ENCODE peak calls at places on chromosomes 5 and 9, in nine cellular contexts. A is A549; N is upper lobe of right lung; G is thyroid gland; W is left ventricle myocardium inferior; K is heart right ventricle; T is tibial artery; B is naive thymus-derived CD4-positive, alpha-beta T cell; X is mesenchymal stem cell. S is an unnamed sample. For H3K9me3, the result is how much of the 10 kb centered on the place peaks cover.

GRCh38 chr9:108854641-108855528 is 901 bp downstream of the ACTL7B start:
- DNase-seq in A (no peak), N (no peak), G (no peak), W (no peak), K (no peak), T (no peak), B (no peak), X (no peak), S (no peak)

GRCh38 chr9:33375238-33375840 is 27.0 kb downstream of the AQP7 start:
- DNase-seq in A (no peak), N (peak), G (no peak), W (no peak), K (no peak), T (no peak), B (no peak), X (no peak), S (no peak)

GRCh38 chr5:119255571-119256356 is 100.1 kb upstream of the TNFAIP8 start:
- DNase-seq in A (no peak), N (no peak), G (no peak), W (no peak), K (no peak), T (no peak), B (no peak), X (no peak), S (no peak)

GRCh38 chr9:115694991-115695390 is 458.6 kb upstream of the PAPPA start:
- DNase-seq in A (no peak), N (no peak), G (no peak), W (no peak), K (no peak), T (no peak), B (no peak), X (peak), S (no peak)

GRCh38 chr5:176740131-176740701 is 70.1 kb upstream of the UNC5A start:
- DNase-seq in A (no peak), N (peak), G (no peak), W (no peak), K (no peak), T (peak), B (no peak), X (no peak), S (peak)

GRCh38 chr9:81601639-81602623 is 87.4 kb downstream of the TLE1 start:
- DNase-seq in A (no peak), N (no peak), G (no peak), W (no peak), K (no peak), T (no peak), B (no peak), X (peak), S (no peak)

GRCh38 chr5:40442346-40442745 is 237.4 kb upstream of the PTGER4 start:
- DNase-seq in A (no peak), N (no peak), G (no peak), W (no peak), K (no peak), T (no peak), B (peak), X (peak), S (no peak)

GRCh38 chr5:63957617-63958016 is 4.6 kb downstream of the HTR1A start:
- DNase-seq in A (no peak), N (no peak), G (no peak), W (no peak), K (no peak), T (no peak), B (no peak), X (no peak), S (no peak)

GRCh38 chr5:169712428-169712827 is 75.4 kb downstream of the DOCK2 start:
- DNase-seq in A (no peak), N (no peak), G (no peak), W (no peak), K (no peak), T (no peak), B (no peak), X (no peak), S (no peak)

GRCh38 chr5:67095346-67095871 is 101.2 kb downstream of the CD180 start:
- DNase-seq in A (no peak), N (peak), G (peak), W (peak), K (peak), T (peak), B (no peak), X (peak), S (no peak)

GRCh38 chr9:16832101-16832500 is 38.4 kb downstream of the BNC2 start:
- DNase-seq in A (no peak), N (no peak), G (no peak), W (no peak), K (no peak), T (no peak), B (no peak), X (no peak), S (no peak)

GRCh38 chr9:135736979-135737839 is 35.2 kb downstream of the KCNT1 start:
- DNase-seq in A (no peak), N (no peak), G (no peak), W (no peak), K (no peak), T (no peak), B (no peak), X (no peak), S (no peak)

GRCh38 chr9:135736265-135736978 is 34.4 kb downstream of the KCNT1 start:
- DNase-seq in A (no peak), N (no peak), G (no peak), W (no peak), K (no peak), T (no peak), B (no peak), X (no peak), S (no peak)

GRCh38 chr9:135741276-135742219 is 39.6 kb downstream of the KCNT1 start:
- DNase-seq in A (no peak), N (no peak), G (no peak), W (no peak), K (no peak), T (no peak), B (no peak), X (no peak), S (no peak)

GRCh38 chr9:135737840-135738521 is 36.0 kb downstream of the KCNT1 start:
- DNase-seq in A (no peak), N (no peak), G (no peak), W (no peak), K (no peak), T (no peak), B (no peak), X (no peak), S (no peak)

DNA sequence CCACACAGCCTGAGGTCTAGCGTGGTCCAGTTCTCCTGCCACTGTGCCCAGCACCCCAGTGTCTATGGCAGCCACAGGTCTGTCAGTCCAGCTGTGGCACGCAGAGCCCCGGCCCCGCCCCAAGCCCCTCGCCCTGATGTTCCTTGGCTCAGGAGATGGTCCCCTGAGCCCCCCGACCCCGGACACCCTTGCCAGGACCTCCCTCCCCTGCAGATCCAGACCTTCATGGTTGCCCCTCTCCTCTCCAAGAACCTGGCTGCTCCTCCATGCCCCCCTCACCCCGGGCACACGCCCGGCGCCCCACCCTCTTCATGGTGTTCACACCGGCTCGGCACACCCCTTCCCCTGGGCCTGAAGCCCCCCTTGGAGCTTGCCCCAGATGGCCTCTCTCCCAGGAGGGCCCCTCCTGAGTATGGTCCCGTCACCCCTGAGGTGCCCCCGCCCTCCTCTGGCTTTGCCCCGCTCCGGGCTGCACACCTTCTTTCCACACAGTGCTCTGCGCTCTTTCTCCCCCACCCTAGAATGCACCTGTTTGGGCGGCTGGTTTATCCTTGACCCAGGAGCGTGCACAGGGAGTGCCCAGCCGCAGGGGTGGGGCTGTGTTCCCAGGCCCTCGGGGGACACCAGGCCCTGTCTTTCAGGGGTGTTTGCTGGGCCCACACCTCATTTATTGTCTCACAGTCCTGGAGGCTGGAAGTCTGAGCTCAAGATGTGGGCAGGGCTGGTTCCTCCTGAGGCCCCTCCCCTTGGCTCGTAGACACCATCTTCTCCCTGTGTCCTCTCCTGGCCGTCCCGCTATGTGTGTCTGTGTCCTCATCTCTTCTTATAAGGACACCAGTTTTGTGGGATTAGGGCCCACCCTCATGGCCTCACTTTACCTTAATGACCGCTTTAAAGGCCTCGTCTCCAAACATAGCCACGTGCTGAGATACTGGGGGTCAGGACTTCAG is 37.6 kb downstream of the KCNT1 start:
- DNase-seq in A (no peak), N (no peak), G (no peak), W (no peak), K (no peak), T (no peak), B (no peak), X (no peak), S (no peak)
- H3K9me3 ChIP-seq in A (under half), N (under half), G (under half), W (under half), K (under half), T (under half), B (under half), X (under half), S (under half)

DNA sequence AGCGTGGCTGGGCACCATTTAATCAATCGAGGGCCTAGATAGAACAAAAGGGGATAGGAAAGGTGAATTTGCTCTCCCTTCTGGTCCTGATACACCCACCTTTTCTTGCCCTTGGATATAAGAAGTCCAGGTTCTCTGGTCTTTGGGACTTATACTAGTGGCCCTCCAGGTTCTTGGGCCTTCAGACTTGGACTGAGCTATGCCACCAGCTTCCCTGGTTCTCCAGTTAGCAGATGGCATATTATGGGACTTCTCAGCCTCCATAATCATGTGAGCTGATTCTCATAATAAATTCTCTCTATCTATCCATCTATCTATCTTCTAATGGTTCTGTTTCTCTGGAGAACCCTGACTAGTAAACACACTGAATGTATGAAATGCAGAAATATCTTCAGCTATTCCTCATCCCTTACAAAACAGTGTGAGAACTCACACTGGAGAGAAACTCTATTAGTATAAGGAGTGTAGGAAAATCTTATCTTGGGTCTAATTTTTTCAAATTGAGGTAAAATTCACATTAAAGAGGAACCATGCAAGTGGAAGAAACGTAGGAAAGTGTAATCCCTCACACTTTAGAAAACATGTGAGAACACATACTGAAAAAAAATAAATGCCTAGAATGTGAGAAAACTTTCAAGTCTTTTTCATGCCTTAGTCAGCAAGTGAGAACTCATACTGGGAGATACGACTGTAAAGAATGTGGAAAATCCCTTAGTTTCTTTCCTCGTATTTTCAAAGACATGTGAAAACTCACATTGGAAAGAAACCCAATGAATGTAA is 15.5 kb downstream of the PCDHB15 start:
- DNase-seq in A (no peak), N (no peak), G (no peak), W (no peak), K (no peak), T (no peak), B (no peak), X (peak), S (no peak)
- H3K9me3 ChIP-seq in A (half or more), N (half or more), G (under half), W (half or more), K (half or more), T (under half), B (under half), X (half or more), S (half or more)

GRCh38 chr9:8816361-8816760 is 1016.8 kb upstream of the DMAC1 start:
- DNase-seq in A (no peak), N (no peak), G (peak), W (no peak), K (no peak), T (no peak), B (no peak), X (peak), S (no peak)
- H3K9me3 ChIP-seq in A (under half), N (under half), G (under half), W (under half), K (under half), T (under half), B (under half), X (under half), S (under half)

GRCh38 chr9:8428389-8428788 is 628.8 kb upstream of the DMAC1 start:
- DNase-seq in A (no peak), N (no peak), G (no peak), W (no peak), K (no peak), T (no peak), B (no peak), X (no peak), S (no peak)
- H3K9me3 ChIP-seq in A (under half), N (under half), G (under half), W (under half), K (under half), T (under half), B (under half), X (under half), S (under half)

GRCh38 chr5:3342271-3343100 is 253.1 kb upstream of the IRX1 start:
- DNase-seq in A (no peak), N (no peak), G (no peak), W (no peak), K (no peak), T (peak), B (no peak), X (no peak), S (no peak)
- H3K9me3 ChIP-seq in A (under half), N (under half), G (under half), W (under half), K (under half), T (under half), B (under half), X (under half), S (under half)

GRCh38 chr5:73532195-73532594 is 33.2 kb downstream of the ANKRA2 start:
- DNase-seq in A (no peak), N (no peak), G (no peak), W (no peak), K (no peak), T (no peak), B (no peak), X (no peak), S (no peak)

GRCh38 chr5:73528248-73528647 is 30.0 kb downstream of the BTF3 start:
- DNase-seq in A (no peak), N (no peak), G (no peak), W (no peak), K (no peak), T (no peak), B (no peak), X (no peak), S (no peak)

GRCh38 chr5:73534001-73534547 is 31.4 kb downstream of the ANKRA2 start:
- DNase-seq in A (no peak), N (no peak), G (no peak), W (no peak), K (no peak), T (no peak), B (no peak), X (peak), S (no peak)

GRCh38 chr5:73529081-73529480 is 30.8 kb downstream of the BTF3 start:
- DNase-seq in A (no peak), N (no peak), G (no peak), W (no peak), K (no peak), T (no peak), B (no peak), X (no peak), S (no peak)

GRCh38 chr5:73531356-73531755 is 33.1 kb downstream of the BTF3 start:
- DNase-seq in A (no peak), N (no peak), G (no peak), W (no peak), K (no peak), T (no peak), B (no peak), X (no peak), S (no peak)
- H3K9me3 ChIP-seq in A (under half), N (under half), G (under half), W (under half), K (under half), T (under half), B (under half), X (under half), S (under half)

GRCh38 chr9:135151905-135152304 is 64.4 kb downstream of the OLFM1 start:
- DNase-seq in A (no peak), N (no peak), G (no peak), W (no peak), K (no peak), T (no peak), B (no peak), X (no peak), S (no peak)

GRCh38 chr9:135152608-135153337 is 65.3 kb downstream of the OLFM1 start:
- DNase-seq in A (peak), N (no peak), G (no peak), W (no peak), K (no peak), T (no peak), B (no peak), X (no peak), S (no peak)

GRCh38 chr9:135149876-135150275 is 62.4 kb downstream of the OLFM1 start:
- DNase-seq in A (no peak), N (no peak), G (peak), W (no peak), K (no peak), T (no peak), B (no peak), X (no peak), S (no peak)

GRCh38 chr9:135148386-135148785 is 60.9 kb downstream of the OLFM1 start:
- DNase-seq in A (no peak), N (no peak), G (no peak), W (no peak), K (no peak), T (no peak), B (no peak), X (no peak), S (no peak)

DNA sequence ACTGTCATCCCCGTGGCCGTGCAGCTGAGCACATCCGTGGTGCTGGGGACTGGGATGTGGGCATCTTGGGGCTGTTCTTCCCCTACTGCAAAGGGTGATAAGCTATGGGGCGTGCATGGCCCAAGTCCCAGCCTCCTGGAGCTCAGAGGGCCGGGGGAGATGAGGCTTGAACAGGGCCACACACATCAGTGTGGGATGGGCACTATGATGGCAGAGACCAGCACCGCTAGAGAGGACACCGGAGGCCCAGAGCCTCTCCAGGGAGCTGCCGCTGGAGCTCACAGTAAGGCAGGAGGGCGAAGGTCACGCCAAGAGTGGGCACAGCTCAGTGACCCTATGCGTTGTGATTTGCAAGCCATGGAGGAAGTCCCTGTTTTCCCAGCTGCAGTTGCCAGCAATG is 63.5 kb downstream of the OLFM1 start:
- DNase-seq in A (no peak), N (peak), G (no peak), W (no peak), K (no peak), T (no peak), B (no peak), X (no peak), S (peak)
- H3K9me3 ChIP-seq in A (under half), N (under half), G (under half), W (under half), K (under half), T (under half), B (under half), X (under half), S (under half)

DNA sequence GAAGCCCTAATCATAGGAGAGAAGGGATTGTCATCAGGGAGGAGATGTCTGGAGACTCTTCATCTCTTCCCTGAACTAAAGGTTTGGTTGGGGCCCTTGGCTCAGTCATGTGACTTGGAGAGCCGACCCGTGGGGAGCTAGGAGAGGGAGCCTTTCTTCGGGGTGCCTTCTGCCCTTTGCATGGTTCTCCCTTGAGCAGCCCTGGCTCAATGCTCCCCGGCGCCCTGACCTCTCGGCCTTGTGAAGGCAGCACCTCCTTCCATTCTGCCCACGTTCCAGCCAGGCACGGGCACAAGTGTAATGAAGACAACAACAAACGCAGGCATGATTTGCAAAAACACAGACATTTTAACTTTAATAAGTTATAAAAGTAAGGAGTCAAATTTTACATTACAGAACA is 50.4 kb downstream of the ZNF354C start:
- DNase-seq in A (no peak), N (no peak), G (no peak), W (no peak), K (no peak), T (no peak), B (no peak), X (no peak), S (no peak)
- H3K9me3 ChIP-seq in A (under half), N (under half), G (under half), W (half or more), K (half or more), T (under half), B (under half), X (half or more), S (under half)

GRCh38 chr5:178883815-178884430 is 11.8 kb upstream of the ZFP2 start:
- DNase-seq in A (no peak), N (no peak), G (no peak), W (no peak), K (no peak), T (no peak), B (no peak), X (no peak), S (no peak)
- H3K9me3 ChIP-seq in A (half or more), N (half or more), G (under half), W (half or more), K (half or more), T (under half), B (under half), X (half or more), S (under half)

S was measured in left lung.